ENCODE peak calls at places on chromosomes 6 and 20, in eight cellular contexts. O is GM23248; G is body of pancreas; K is foreskin keratinocyte; Z is Panc1; H is CD8-positive, alpha-beta memory T cell; N is A549; W is endodermal cell. X is an unnamed sample. For H3K4me1, the result is how much of the 10 kb centered on the place peaks cover.

GRCh38 chr20:24141111-24141510 is 152.5 kb upstream of the GGTLC1 start:
- DNase-seq in W (no peak), Z (no peak), G (no peak), N (no peak), K (no peak), O (no peak), H (no peak), X (no peak)

GRCh38 chr6:25511386-25511785 is 140.6 kb upstream of the SCGN start:
- DNase-seq in H (no peak), Z (no peak), K (no peak), O (peak), N (no peak), W (no peak), G (no peak), X (no peak)

GRCh38 chr6:30814137-30815084 is 69.9 kb upstream of the DDR1 start:
- DNase-seq in H (no peak), O (peak), N (peak), K (peak), G (peak), W (peak), Z (no peak), X (no peak)

GRCh38 chr20:41476013-41476441 is 109.4 kb upstream of the EMILIN3 start:
- DNase-seq in W (no peak), Z (no peak), K (peak), N (peak), O (peak), H (no peak), G (peak), X (no peak)

GRCh38 chr6:9537381-9537780 is 877.5 kb downstream of the TFAP2A start:
- DNase-seq in N (no peak), Z (no peak), H (no peak), G (no peak), W (no peak), K (no peak), O (peak), X (no peak)

GRCh38 chr6:56091159-56091869 is 156.1 kb downstream of the COL21A1 start:
- DNase-seq in O (peak), N (peak), H (no peak), G (no peak), K (peak), W (no peak), Z (peak), X (no peak)

GRCh38 chr6:163419413-163420314 is 5.1 kb downstream of the QKI start:
- DNase-seq in Z (no peak), H (no peak), K (no peak), G (no peak), W (no peak), N (no peak), O (peak), X (no peak)

GRCh38 chr20:53921443-53921973 is 148.9 kb downstream of the BCAS1 start:
- DNase-seq in W (peak), K (no peak), O (no peak), N (no peak), H (no peak), G (no peak), Z (no peak), X (peak)

GRCh38 chr6:152246554-152247337 is 390.4 kb downstream of the SYNE1 start:
- DNase-seq in W (no peak), Z (no peak), N (no peak), H (no peak), G (no peak), K (no peak), O (peak), X (no peak)

GRCh38 chr20:32958574-32958973 is 45.7 kb downstream of the SUN5 start:
- DNase-seq in G (no peak), N (no peak), W (no peak), H (no peak), O (no peak), K (no peak), Z (no peak), X (no peak)

GRCh38 chr6:117280922-117281321 is 15.6 kb downstream of the VGLL2 start:
- DNase-seq in O (peak), K (no peak), W (peak), N (no peak), G (no peak), H (no peak), Z (no peak), X (no peak)

GRCh38 chr6:4613381-4613780 is 162.8 kb upstream of the CDYL start:
- DNase-seq in Z (no peak), W (no peak), G (no peak), N (no peak), K (no peak), O (no peak), H (no peak), X (no peak)

GRCh38 chr20:47358672-47359532 is 2.4 kb upstream of the ZMYND8 start:
- DNase-seq in N (peak), W (peak), O (peak), Z (peak), G (peak), H (peak), K (peak), X (peak)

GRCh38 chr20:44593721-44594120 is 11.3 kb downstream of the PKIG start:
- DNase-seq in H (no peak), W (no peak), K (no peak), G (no peak), O (no peak), N (no peak), Z (no peak), X (peak)
- H3K4me1 ChIP-seq in H (under half), W (under half), K (under half), G (under half), O (under half), N (under half), Z (under half), X (under half)

GRCh38 chr6:159790149-159790946 is at the start of gene MRPL18:
- DNase-seq in K (peak), H (peak), W (peak), Z (peak), N (peak), O (peak), G (peak), X (peak)
- H3K4me1 ChIP-seq in K (under half), H (under half), W (under half), Z (under half), N (under half), O (under half), G (half or more), X (under half)

GRCh38 chr6:156873654-156874380 is 96.6 kb downstream of the ARID1B start:
- DNase-seq in N (no peak), H (no peak), O (no peak), Z (no peak), G (no peak), W (peak), K (no peak), X (no peak)
- H3K4me1 ChIP-seq in N (under half), H (under half), O (under half), Z (under half), G (under half), W (under half), K (under half), X (under half)

GRCh38 chr6:17017416-17017815 is 84.4 kb upstream of the STMND1 start:
- DNase-seq in Z (no peak), H (no peak), O (no peak), N (no peak), W (no peak), K (no peak), G (no peak), X (no peak)

GRCh38 chr6:17013701-17014100 is 88.1 kb upstream of the STMND1 start:
- DNase-seq in G (no peak), K (peak), N (no peak), Z (no peak), W (no peak), O (peak), H (no peak), X (no peak)

GRCh38 chr6:17018425-17018824 is 83.4 kb upstream of the STMND1 start:
- DNase-seq in N (no peak), O (no peak), G (no peak), Z (no peak), W (no peak), K (no peak), H (no peak), X (no peak)

GRCh38 chr6:17015144-17015543 is 86.7 kb upstream of the STMND1 start:
- DNase-seq in W (no peak), O (peak), G (no peak), Z (no peak), K (peak), H (no peak), N (no peak), X (no peak)

DNA sequence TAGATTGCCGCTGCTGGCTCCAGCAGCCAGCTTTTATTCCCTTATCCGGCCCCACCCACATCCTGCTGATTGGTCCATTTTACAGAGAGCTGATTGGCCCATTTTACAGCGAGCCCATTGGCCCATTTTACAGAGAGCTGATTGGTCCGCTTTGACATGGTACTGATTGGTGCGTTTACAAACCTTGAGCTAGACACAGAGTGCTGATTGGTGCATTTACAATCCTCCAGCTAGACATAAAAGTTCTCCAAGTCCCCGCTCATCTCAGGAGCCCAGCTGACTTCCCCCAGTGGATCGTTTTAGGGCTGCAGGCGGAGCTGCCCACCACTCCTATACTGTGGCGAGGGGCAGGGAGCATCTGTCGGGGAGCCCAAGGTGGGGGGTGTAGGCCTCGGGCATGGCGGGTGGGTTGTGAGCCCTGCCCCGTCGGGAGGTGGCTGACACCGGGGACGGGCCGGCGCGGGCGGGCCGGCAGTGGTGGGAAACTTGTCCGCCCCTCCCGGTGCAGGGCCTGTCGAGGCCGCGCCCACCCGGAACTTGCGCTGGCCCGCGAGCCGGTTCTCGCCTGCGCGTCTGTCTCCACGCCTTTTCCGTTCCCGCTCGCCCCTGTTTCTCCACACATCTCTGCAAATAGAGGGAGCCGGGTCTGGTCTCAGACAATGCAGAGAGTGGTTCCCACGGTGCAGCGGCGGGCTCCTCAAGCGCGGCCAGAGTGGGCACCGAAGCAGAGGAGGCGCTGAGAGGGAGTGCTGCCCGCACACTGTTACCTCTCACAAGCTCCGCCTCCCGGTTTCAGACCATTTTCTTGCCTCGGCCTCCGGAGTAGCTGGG is 86.1 kb upstream of the STMND1 start:
- DNase-seq in H (peak), N (no peak), K (no peak), O (no peak), Z (no peak), G (peak), W (no peak), X (no peak)
- H3K4me1 ChIP-seq in H (under half), N (under half), K (under half), O (under half), Z (under half), G (under half), W (under half), X (under half)

GRCh38 chr6:165889636-165890403 is 226.8 kb upstream of the PDE10A start:
- DNase-seq in N (peak), W (peak), Z (no peak), K (no peak), G (peak), O (peak), H (no peak), X (no peak)
- H3K4me1 ChIP-seq in N (under half), W (under half), Z (under half), K (under half), G (under half), O (under half), H (under half), X (under half)

GRCh38 chr6:154488802-154489437 is 21.6 kb downstream of the CNKSR3 start:
- DNase-seq in Z (no peak), K (no peak), W (no peak), N (no peak), H (no peak), G (no peak), O (peak), X (no peak)
- H3K4me1 ChIP-seq in Z (under half), K (under half), W (under half), N (under half), H (under half), G (half or more), O (under half), X (under half)

DNA sequence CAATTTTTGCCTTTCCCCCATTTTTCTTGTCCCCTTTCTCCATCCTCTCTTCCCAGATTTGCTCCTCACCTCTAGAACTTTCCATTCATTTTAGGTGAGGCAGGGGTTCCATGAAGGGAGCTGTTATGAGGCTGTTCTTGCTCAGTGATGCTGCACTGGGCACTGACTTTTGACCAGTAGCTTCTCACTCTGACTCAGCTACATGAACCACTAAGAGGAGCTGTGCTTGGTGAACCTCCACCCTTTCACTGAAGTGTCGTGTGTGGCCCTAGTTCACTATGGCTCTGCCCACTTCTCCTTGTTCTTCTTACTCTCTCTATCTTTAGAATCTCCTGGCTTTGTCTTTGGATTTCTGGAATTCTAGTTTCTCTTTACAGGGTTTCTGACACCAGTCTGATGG is 307.1 kb upstream of the RNF24 start:
- DNase-seq in N (no peak), Z (no peak), W (peak), H (no peak), G (no peak), K (no peak), O (peak), X (no peak)
- H3K4me1 ChIP-seq in N (under half), Z (under half), W (under half), H (under half), G (under half), K (under half), O (under half), X (under half)

DNA sequence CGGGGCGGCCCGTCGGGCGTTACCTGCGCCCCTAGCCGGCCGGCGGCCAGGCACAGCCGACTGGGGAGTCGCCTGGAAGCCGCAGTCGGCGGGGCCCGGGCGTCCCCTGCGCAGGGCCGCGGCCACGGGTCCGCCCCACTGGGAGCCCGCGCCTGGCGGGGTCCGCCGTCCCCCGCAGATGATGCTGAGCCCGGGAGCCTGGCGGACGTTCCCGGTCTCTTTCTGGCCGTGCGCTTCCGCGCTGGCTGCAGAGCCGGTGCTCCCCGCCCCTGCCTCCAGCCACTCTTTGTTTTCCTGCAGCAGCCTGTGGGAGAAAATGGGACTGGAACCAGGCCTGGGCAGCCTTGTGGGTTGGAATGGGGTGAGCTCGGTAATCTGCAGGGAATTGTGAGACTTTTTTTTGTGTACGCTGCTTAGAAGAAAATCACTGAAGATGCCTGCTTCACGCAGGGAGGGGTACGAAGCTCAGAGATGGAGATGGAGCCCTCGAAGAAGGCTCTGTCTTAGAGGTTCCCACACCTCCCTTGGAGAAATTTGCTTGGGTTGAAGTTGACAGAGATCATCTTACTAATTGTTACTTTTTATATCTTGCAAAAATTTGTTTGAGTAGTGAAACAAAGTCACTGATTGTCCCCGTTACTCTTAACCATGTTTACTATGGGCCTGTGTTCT is 752 bp downstream of the PYGB start:
- DNase-seq in Z (no peak), G (no peak), H (no peak), K (no peak), O (peak), W (peak), N (no peak), X (peak)
- H3K4me1 ChIP-seq in Z (under half), G (under half), H (under half), K (under half), O (under half), W (under half), N (half or more), X (under half)